ENCODE peak calls at places on chromosomes 3 and 15, in seven cellular contexts. C is stimulated activated CD8-positive, alpha-beta memory T cell treated with anti-CD3 and anti-CD28 coated beads, Interleukin-2, amount 100 ng/mL, for 48 hours; M is GOT3; W is T-helper 9 cell; R is colonic mucosa; T is nephron progenitor cell; A is fibroblast of lung. B is an unnamed sample.
A peak's percentile ranks its signal among the peaks of the same experiment; 100 is the strongest.

GRCh38 chr15:96893159-96893906 is 562.8 kb downstream of the NR2F2 start:
- DNase-seq in C (no peak), M (no peak), W (no peak), R (no peak), T (peak; percentile 5), A (peak; percentile 11), B (no peak)

GRCh38 chr3:172892158-172892557 is 141.6 kb downstream of the ECT2 start:
- DNase-seq in C (no peak), M (no peak), W (no peak), R (no peak), T (no peak), A (peak; percentile 77), B (no peak)

GRCh38 chr15:70539912-70540520 is 223.3 kb downstream of the UACA start:
- DNase-seq in C (no peak), M (no peak), W (no peak), R (no peak), T (no peak), A (no peak), B (no peak)

GRCh38 chr15:55823191-55823670 is 80.3 kb upstream of the PRTG start:
- DNase-seq in C (no peak), M (no peak), W (no peak), R (no peak), T (no peak), A (peak; percentile 95), B (no peak)

GRCh38 chr15:55118341-55118740 is 78.4 kb downstream of the RSL24D1 start:
- DNase-seq in C (no peak), M (no peak), W (no peak), R (no peak), T (no peak), A (no peak), B (no peak)

GRCh38 chr15:66931768-66932633 is 133.4 kb upstream of the SMAD3 start:
- DNase-seq in C (no peak), M (no peak), W (no peak), R (peak; percentile 78), T (no peak), A (peak; percentile 65), B (no peak)

GRCh38 chr3:179771797-179772196 is 119.0 kb downstream of the USP13 start:
- DNase-seq in C (no peak), M (no peak), W (no peak), R (no peak), T (no peak), A (no peak), B (no peak)

GRCh38 chr3:119360736-119361462 is 66.7 kb downstream of the ARHGAP31 start:
- DNase-seq in C (no peak), M (no peak), W (no peak), R (no peak), T (no peak), A (no peak), B (no peak)

GRCh38 chr3:27666708-27667107 is 55.4 kb downstream of the EOMES start:
- DNase-seq in C (no peak), M (no peak), W (no peak), R (peak; percentile 32), T (peak; percentile 32), A (peak; percentile 78), B (no peak)

GRCh38 chr15:35519536-35520149 is 26.3 kb downstream of the DPH6 start:
- DNase-seq in C (no peak), M (no peak), W (no peak), R (no peak), T (no peak), A (peak; percentile 47), B (no peak)

GRCh38 chr15:85164841-85165466 is 183.3 kb downstream of the PDE8A start:
- DNase-seq in C (no peak), M (no peak), W (no peak), R (no peak), T (no peak), A (no peak), B (no peak)

GRCh38 chr3:103976931-103977339 is 1389.8 kb upstream of the ALCAM start:
- DNase-seq in C (no peak), M (no peak), W (no peak), R (no peak), T (no peak), A (no peak), B (no peak)

GRCh38 chr3:183439510-183439909 is 11.1 kb upstream of the MCF2L2 start:
- DNase-seq in C (no peak), M (no peak), W (no peak), R (no peak), T (no peak), A (no peak), B (no peak)

GRCh38 chr3:46646700-46647099 is 34.4 kb downstream of the FAM240A start:
- DNase-seq in C (no peak), M (no peak), W (no peak), R (no peak), T (no peak), A (peak; percentile 59), B (no peak)

GRCh38 chr3:23776352-23776891 is 29.3 kb upstream of the UBE2E1 start:
- DNase-seq in C (no peak), M (peak; percentile 18), W (no peak), R (no peak), T (no peak), A (peak; percentile 74), B (no peak)

GRCh38 chr3:143207338-143207961 is 87.9 kb downstream of the CHST2 start:
- DNase-seq in C (no peak), M (no peak), W (no peak), R (no peak), T (peak; percentile 28), A (peak; percentile 91), B (no peak)

GRCh38 chr3:183259621-183260020 is 6.6 kb downstream of the B3GNT5 start:
- DNase-seq in C (no peak), M (no peak), W (no peak), R (no peak), T (no peak), A (no peak), B (no peak)

GRCh38 chr15:101027920-101028319 is 108.8 kb downstream of the LRRK1 start:
- DNase-seq in C (no peak), M (no peak), W (no peak), R (no peak), T (no peak), A (no peak), B (no peak)

GRCh38 chr15:95497681-95498080 is 832.8 kb upstream of the NR2F2 start:
- DNase-seq in C (no peak), M (no peak), W (no peak), R (no peak), T (no peak), A (no peak), B (no peak)

GRCh38 chr3:179852117-179852886 is 184.4 kb downstream of the PEX5L start:
- DNase-seq in C (no peak), M (no peak), W (no peak), R (no peak), T (no peak), A (peak; percentile 80), B (no peak)

GRCh38 chr3:50573566-50574279 is 4.4 kb downstream of the HEMK1 start:
- DNase-seq in C (no peak), M (no peak), W (peak; percentile 9), R (no peak), T (no peak), A (no peak), B (peak; percentile 73)

GRCh38 chr3:128794067-128794768 is 68.2 kb downstream of the RAB7A start:
- DNase-seq in C (no peak), M (no peak), W (no peak), R (no peak), T (no peak), A (peak; percentile 95), B (no peak)

GRCh38 chr3:13002398-13003124 is 70.7 kb downstream of the IQSEC1 start:
- DNase-seq in C (no peak), M (no peak), W (no peak), R (no peak), T (no peak), A (peak; percentile 79), B (no peak)

B was measured in activated effector memory CD4-positive, alpha-beta T cell treated with Interleukin-2 at 50 U/mL for 16 hours.